ENCODE peak calls at places on chromosomes 1 and 21, in five cellular contexts. Q is IMR-90, V is neuronal stem cell, L is mesendoderm, S is H1. R is an unnamed sample. For H3K36me3, the result is how much of the 10 kb centered on the place peaks cover.

GRCh38 chr1:107141491-107142369 is 891 bp downstream of the NTNG1 start:
- DNase-seq in Q (peak), V (peak), L (peak), S (no peak), R (peak)

GRCh38 chr1:115413621-115414020 is 75.6 kb upstream of the NGF start:
- DNase-seq in Q (no peak), V (no peak), L (no peak), S (no peak), R (no peak)

GRCh38 chr1:65175171-65176070 is 27.4 kb downstream of the AK4 start:
- DNase-seq in Q (peak), V (no peak), L (no peak), S (no peak), R (no peak)

GRCh38 chr1:226569879-226570547 is 21.4 kb downstream of the STUM start:
- DNase-seq in Q (no peak), V (peak), L (peak), S (no peak), R (peak)

GRCh38 chr21:37631319-37632117 is 264.9 kb downstream of the DYRK1A start:
- DNase-seq in Q (no peak), V (peak), L (peak), S (peak), R (peak)

GRCh38 chr1:161958425-161958824 is 65.2 kb downstream of the OLFML2B start:
- DNase-seq in Q (peak), V (no peak), L (no peak), S (no peak), R (no peak)

GRCh38 chr1:22177354-22178003 is 34.6 kb upstream of the WNT4 start:
- DNase-seq in Q (no peak), V (no peak), L (no peak), S (no peak), R (no peak)

GRCh38 chr1:96329121-96329520 is 392.5 kb upstream of the PTBP2 start:
- DNase-seq in Q (peak), V (no peak), L (no peak), S (no peak), R (peak)

GRCh38 chr1:232970508-232970907 is 20.1 kb downstream of the NTPCR start:
- DNase-seq in Q (no peak), V (no peak), L (no peak), S (no peak), R (no peak)

GRCh38 chr1:156386134-156386901 is 17.3 kb downstream of the RHBG start:
- DNase-seq in Q (no peak), V (no peak), L (no peak), S (no peak), R (no peak)

GRCh38 chr21:46324390-46325072 is 575 bp downstream of the PCNT start:
- DNase-seq in Q (peak), V (peak), L (peak), S (peak), R (peak)

GRCh38 chr1:9996624-9997582 is at the start of gene RBP7:
- DNase-seq in Q (no peak), V (peak), L (peak), S (peak), R (no peak)

GRCh38 chr1:77888071-77888428 is 374 bp upstream of the NEXN start:
- DNase-seq in Q (peak), V (no peak), L (no peak), S (no peak), R (peak)

GRCh38 chr1:7538033-7538432 is 233.1 kb upstream of the VAMP3 start:
- DNase-seq in Q (peak), V (no peak), L (peak), S (no peak), R (peak)

GRCh38 chr1:59678809-59679228 is 135.9 kb upstream of the HOOK1 start:
- DNase-seq in Q (peak), V (peak), L (peak), S (no peak), R (peak)

GRCh38 chr21:46207920-46208571 is 20.5 kb downstream of the LSS start:
- DNase-seq in Q (no peak), V (no peak), L (no peak), S (no peak), R (no peak)

GRCh38 chr1:21324368-21325137 is 34.3 kb upstream of the ECE1 start:
- DNase-seq in Q (peak), V (no peak), L (peak), S (no peak), R (peak)

GRCh38 chr21:35149698-35150097 is 100.6 kb upstream of the RUNX1 start:
- DNase-seq in Q (peak), V (no peak), L (no peak), S (no peak), R (peak)

GRCh38 chr1:2971609-2972008 is 49.7 kb upstream of the ACTRT2 start:
- DNase-seq in Q (no peak), V (no peak), L (no peak), S (no peak), R (no peak)

GRCh38 chr1:171963762-171964161 is 122.5 kb downstream of the DNM3 start:
- DNase-seq in Q (no peak), V (no peak), L (peak), S (no peak), R (no peak)

GRCh38 chr1:154968731-154969130 is 1.8 kb downstream of the SHC1 start:
- DNase-seq in Q (no peak), V (no peak), L (peak), S (no peak), R (no peak)

GRCh38 chr1:205356424-205357151 is at the start of gene KLHDC8A:
- DNase-seq in Q (no peak), V (peak), L (no peak), S (no peak), R (no peak)

GRCh38 chr1:244730153-244730933 is 77.4 kb downstream of the DESI2 start:
- DNase-seq in Q (peak), V (peak), L (peak), S (no peak), R (peak)

GRCh38 chr1:215083408-215083961 is 948 bp downstream of the KCNK2 start:
- DNase-seq in Q (peak), V (peak), L (peak), S (no peak), R (peak)

GRCh38 chr1:2271841-2272655 is 43.9 kb downstream of the SKI start:
- DNase-seq in Q (no peak), V (peak), L (no peak), S (no peak), R (peak)

GRCh38 chr1:64664287-64664686 is 80.6 kb upstream of the RAVER2 start:
- DNase-seq in Q (no peak), V (peak), L (no peak), S (no peak), R (no peak)

GRCh38 chr21:33230518-33231324 is 983 bp downstream of the IFNAR2 start:
- DNase-seq in Q (peak), V (peak), L (peak), S (peak), R (peak)

GRCh38 chr1:47351305-47351704 is 17.7 kb downstream of the CMPK1 start:
- DNase-seq in Q (peak), V (no peak), L (no peak), S (no peak), R (peak)

GRCh38 chr21:30818837-30819236 is 5.8 kb upstream of the KRTAP8-1 start:
- DNase-seq in Q (no peak), V (no peak), L (no peak), S (no peak), R (no peak)

GRCh38 chr1:56577859-56578663 is 1.3 kb downstream of the PLPP3 start:
- DNase-seq in Q (peak), V (no peak), L (peak), S (no peak), R (peak)

GRCh38 chr1:23563755-23564374 is 4.6 kb upstream of the ID3 start:
- DNase-seq in Q (no peak), V (no peak), L (no peak), S (no peak), R (no peak)
- H2BK15ac ChIP-seq in Q (peak), V (no peak), L (no peak), S (peak), R (peak)

GRCh38 chr1:19190468-19190867 is 19.6 kb downstream of the UBR4 start:
- DNase-seq in Q (no peak), V (no peak), L (no peak), S (no peak), R (no peak)

GRCh38 chr1:19191811-19192210 is 18.3 kb downstream of the UBR4 start:
- DNase-seq in Q (no peak), V (no peak), L (no peak), S (no peak), R (no peak)

GRCh38 chr1:19197849-19198248 is 12.2 kb downstream of the UBR4 start:
- DNase-seq in Q (no peak), V (no peak), L (no peak), S (no peak), R (no peak)

GRCh38 chr1:19189270-19189669 is 20.8 kb downstream of the UBR4 start:
- DNase-seq in Q (no peak), V (no peak), L (no peak), S (no peak), R (no peak)

GRCh38 chr1:19193004-19193403 is 17.1 kb downstream of the UBR4 start:
- DNase-seq in Q (no peak), V (no peak), L (no peak), S (no peak), R (no peak)
- H3K36me3 ChIP-seq in Q (half or more), V (under half), L (under half), S (half or more), R (under half)

GRCh38 chr1:203577874-203578464 is 48.7 kb upstream of the ATP2B4 start:
- DNase-seq in Q (no peak), V (no peak), L (no peak), S (no peak), R (no peak)
- H2BK15ac ChIP-seq in Q (no peak), V (no peak), L (no peak), S (no peak), R (no peak)

GRCh38 chr1:200975458-200975857 is 48.1 kb downstream of the KIF21B start:
- DNase-seq in Q (no peak), V (no peak), L (no peak), S (no peak), R (no peak)
- H3K36me3 ChIP-seq in Q (under half), V (under half), L (under half), S (under half), R (under half)

GRCh38 chr21:44519346-44520325 is 20.4 kb downstream of the KRTAP10-1 start:
- DNase-seq in Q (no peak), V (no peak), L (no peak), S (no peak), R (no peak)
- H2BK15ac ChIP-seq in Q (no peak), V (peak), L (no peak), S (no peak), R (no peak)

GRCh38 chr1:54850737-54851136 is 36.3 kb downstream of the DHCR24 start:
- DNase-seq in Q (peak), V (no peak), L (no peak), S (no peak), R (peak)
- H3K36me3 ChIP-seq in Q (under half), V (half or more), L (under half), S (half or more), R (half or more)

DNA sequence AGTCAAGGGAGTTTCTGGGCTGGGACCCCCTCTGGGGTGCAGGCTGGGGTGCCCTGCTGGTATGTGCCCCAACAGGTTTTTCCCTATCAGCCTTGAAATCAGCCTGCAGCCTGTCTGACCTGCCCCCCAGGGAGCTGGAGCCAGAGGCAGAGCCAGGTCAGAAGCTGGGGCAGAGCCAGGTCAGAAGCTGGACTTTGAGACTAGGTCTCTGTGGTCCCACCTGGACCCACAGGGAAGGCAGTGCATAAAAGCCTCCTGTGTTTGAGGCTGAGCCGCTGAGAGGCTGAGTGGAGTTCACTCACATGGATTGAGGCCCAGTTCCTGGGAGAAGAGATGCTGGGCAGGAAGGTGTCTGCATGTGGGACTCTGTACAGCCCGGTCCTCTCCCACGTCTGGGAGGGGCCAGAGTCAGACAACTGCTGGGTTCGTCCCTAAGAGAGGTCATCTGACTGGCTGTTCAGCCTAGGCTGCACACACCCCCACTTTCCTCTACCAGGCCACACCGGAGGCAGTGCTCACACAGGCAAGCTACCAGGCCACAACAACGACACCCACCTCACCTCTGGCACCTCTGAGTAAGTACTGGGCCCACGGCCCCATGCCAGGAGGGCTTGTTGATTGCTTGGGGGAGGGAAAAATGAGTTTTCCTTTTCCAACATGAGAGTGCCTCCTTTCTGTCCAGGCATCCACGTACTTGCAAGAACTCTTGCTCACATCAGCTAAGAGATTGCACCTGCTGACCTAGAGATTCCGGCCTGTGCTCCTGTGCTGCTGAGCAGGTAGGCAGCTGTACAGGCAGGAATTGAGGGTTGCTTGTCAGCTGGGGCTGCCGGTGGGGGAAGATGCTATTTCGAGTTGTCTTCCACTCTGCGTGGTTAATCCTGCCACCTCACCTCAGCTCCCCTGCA is at the start of gene ANXA9:
- DNase-seq in Q (no peak), V (no peak), L (no peak), S (no peak), R (peak)
- H2BK15ac ChIP-seq in Q (no peak), V (peak), L (no peak), S (peak), R (no peak)

R was measured in mesenchymal stem cell.